ENCODE peak calls at places on chromosomes 6 and 20, in eight cellular contexts. M is Karpas-422; V is activated CD4-positive, CD25-positive, alpha-beta regulatory T cell; X is NCI-H1417; A is AG08395; S is HT-29; R is heart left ventricle; Y is iris pigment epithelial cell. T is an unnamed sample.

GRCh38 chr6:117007659-117008058 is 130.6 kb downstream of the RFX6 start:
- DNase-seq in A (no peak), R (no peak), X (no peak), Y (no peak), M (no peak), V (no peak), S (no peak), T (no peak)

GRCh38 chr6:24919404-24919892 is 16.3 kb downstream of the RIPOR2 start:
- DNase-seq in X (peak; percentile 71), A (no peak), S (no peak), R (no peak), V (no peak), M (peak; percentile 97), Y (no peak), T (no peak)

GRCh38 chr20:42308980-42309524 is 690.9 kb upstream of the CHD6 start:
- DNase-seq in M (peak; percentile 42), A (no peak), S (no peak), V (no peak), X (peak; percentile 96), Y (no peak), R (no peak), T (no peak)

GRCh38 chr6:106083618-106084017 is 2.5 kb upstream of the PRDM1 start:
- DNase-seq in V (no peak), A (no peak), S (no peak), M (no peak), Y (no peak), R (no peak), X (no peak), T (no peak)

GRCh38 chr6:127554435-127555006 is 22.5 kb upstream of the C6orf58 start:
- DNase-seq in V (no peak), S (peak; percentile 61), M (peak; percentile 79), X (peak; percentile 26), R (no peak), A (peak; percentile 48), Y (peak; percentile 31), T (no peak)

GRCh38 chr6:122869437-122870024 is 80.5 kb downstream of the SMPDL3A start:
- DNase-seq in M (peak; percentile 75), A (peak; percentile 46), V (no peak), S (peak; percentile 62), X (peak; percentile 65), R (no peak), Y (peak; percentile 79), T (no peak)

GRCh38 chr6:5671604-5672559 is 334.8 kb downstream of the NRN1 start:
- DNase-seq in M (peak; percentile 76), Y (peak; percentile 25), S (no peak), A (peak; percentile 56), X (no peak), R (no peak), V (no peak), T (no peak)

GRCh38 chr6:44115866-44116265 is 11.4 kb downstream of the MRPL14 start:
- DNase-seq in S (no peak), X (no peak), M (no peak), V (no peak), Y (peak; percentile 76), R (no peak), A (no peak), T (no peak)

GRCh38 chr6:15474196-15474595 is 188.6 kb downstream of the DTNBP1 start:
- DNase-seq in A (peak; percentile 66), M (no peak), S (no peak), V (no peak), R (no peak), X (no peak), Y (peak; percentile 57), T (no peak)

GRCh38 chr20:52230406-52230805 is 38.8 kb upstream of the ZFP64 start:
- DNase-seq in R (no peak), A (no peak), Y (peak; percentile 3), V (no peak), X (no peak), M (no peak), S (peak; percentile 54), T (no peak)

GRCh38 chr20:38497246-38497645 is 24.6 kb downstream of the RALGAPB start:
- DNase-seq in V (no peak), Y (peak; percentile 80), M (no peak), X (no peak), S (no peak), R (no peak), A (no peak), T (no peak)

GRCh38 chr20:51315390-51315789 is 227.1 kb downstream of the NFATC2 start:
- DNase-seq in A (no peak), V (no peak), R (no peak), Y (no peak), X (no peak), M (no peak), S (no peak), T (no peak)

GRCh38 chr6:32108094-32108627 is 977 bp downstream of the TNXB start:
- DNase-seq in R (peak; percentile 78), A (peak; percentile 75), M (no peak), Y (no peak), V (no peak), X (no peak), S (no peak), T (no peak)

GRCh38 chr20:13249118-13249859 is 28.2 kb downstream of the ISM1 start:
- DNase-seq in A (no peak), S (no peak), X (no peak), Y (no peak), M (no peak), R (no peak), V (no peak), T (no peak)

GRCh38 chr6:9986273-9986672 is 428.6 kb downstream of the TFAP2A start:
- DNase-seq in A (no peak), R (no peak), X (no peak), Y (no peak), M (no peak), V (no peak), S (no peak), T (no peak)

GRCh38 chr6:43138267-43138666 is 32.8 kb upstream of the SRF start:
- DNase-seq in A (no peak), M (no peak), X (no peak), S (no peak), Y (no peak), V (no peak), R (no peak), T (no peak)

GRCh38 chr6:140485740-140486467 is 1111.5 kb upstream of the CITED2 start:
- DNase-seq in M (no peak), Y (peak; percentile 98), S (peak; percentile 42), A (peak; percentile 57), V (no peak), X (peak; percentile 4), R (no peak), T (no peak)

GRCh38 chr20:2688041-2688591 is 4.5 kb upstream of the EBF4 start:
- DNase-seq in A (peak; percentile 18), X (peak; percentile 33), R (peak; percentile 69), M (peak; percentile 93), V (peak; percentile 29), S (peak; percentile 26), Y (peak; percentile 45), T (peak; percentile 87)

GRCh38 chr20:16806886-16807285 is 58.7 kb downstream of the OTOR start:
- DNase-seq in M (no peak), A (no peak), R (no peak), V (no peak), Y (peak; percentile 81), S (no peak), X (no peak), T (no peak)

GRCh38 chr6:110662468-110663211 is 152.6 kb downstream of the CDK19 start:
- DNase-seq in R (no peak), S (peak; percentile 59), A (no peak), V (no peak), X (no peak), M (no peak), Y (no peak), T (no peak)

GRCh38 chr20:50304501-50304856 is 113.8 kb downstream of the CEBPB start:
- DNase-seq in S (no peak), R (peak; percentile 88), X (no peak), A (peak; percentile 86), M (no peak), V (no peak), Y (peak; percentile 49), T (peak; percentile 63)

GRCh38 chr6:29598348-29598747 is 13.4 kb downstream of the OR2H2 start:
- DNase-seq in X (no peak), S (no peak), V (no peak), Y (no peak), R (no peak), A (no peak), M (no peak), T (no peak)

GRCh38 chr6:113067612-113068262 is 720.6 kb downstream of the RFPL4B start:
- DNase-seq in A (peak; percentile 25), R (no peak), M (no peak), V (no peak), X (no peak), S (no peak), Y (peak; percentile 68), T (no peak)

GRCh38 chr6:35718354-35718695 is 18.5 kb upstream of the ARMC12 start:
- DNase-seq in V (no peak), M (no peak), R (no peak), A (no peak), X (no peak), Y (no peak), S (no peak), T (no peak)

GRCh38 chr6:31887608-31888007 is 8.8 kb upstream of the SLC44A4 start:
- DNase-seq in X (no peak), V (no peak), Y (no peak), S (no peak), R (no peak), M (no peak), A (no peak), T (no peak)

GRCh38 chr6:168099201-168100010 is 20.4 kb upstream of the FRMD1 start:
- DNase-seq in A (no peak), Y (no peak), X (no peak), S (no peak), V (no peak), R (peak; percentile 47), M (no peak), T (peak; percentile 72)

GRCh38 chr6:118524686-118525085 is 23.4 kb upstream of the PLN start:
- DNase-seq in A (no peak), R (no peak), S (no peak), V (no peak), X (no peak), Y (no peak), M (no peak), T (no peak)

GRCh38 chr20:51042064-51042463 is 19.2 kb upstream of the KCNG1 start:
- DNase-seq in S (no peak), M (no peak), X (no peak), A (no peak), Y (no peak), V (no peak), R (no peak), T (peak; percentile 17)

GRCh38 chr20:14764511-14765369 is 427.3 kb upstream of the FLRT3 start:
- DNase-seq in M (no peak), V (no peak), S (peak; percentile 58), A (no peak), Y (no peak), X (no peak), R (no peak), T (no peak)

GRCh38 chr6:119986934-119987549 is 637.5 kb upstream of the MAN1A1 start:
- DNase-seq in X (no peak), M (no peak), S (no peak), V (no peak), R (no peak), A (no peak), Y (no peak), T (peak; percentile 41)

GRCh38 chr20:891121-892080 is 24.7 kb downstream of the ANGPT4 start:
- DNase-seq in R (peak; percentile 74), V (no peak), A (no peak), Y (peak; percentile 11), S (no peak), M (peak; percentile 45), X (no peak), T (peak; percentile 52)

GRCh38 chr6:165229216-165229615 is 80.2 kb downstream of the C6orf118 start:
- DNase-seq in R (no peak), M (no peak), A (no peak), X (no peak), Y (no peak), V (no peak), S (peak; percentile 39), T (no peak)

GRCh38 chr6:6808343-6808742 is 219.8 kb downstream of the LY86 start:
- DNase-seq in S (no peak), A (no peak), V (no peak), R (no peak), M (no peak), Y (no peak), X (no peak), T (no peak)

GRCh38 chr20:2052741-2053140 is 48.9 kb upstream of the STK35 start:
- DNase-seq in V (no peak), Y (no peak), R (no peak), X (no peak), S (no peak), M (no peak), A (no peak), T (no peak)

T was measured in spleen.